ENCODE peak calls at places on chromosomes 12 and 14, in five cellular contexts. V is HCT116, L is K562, X is HepG2, D is H1. Y is an unnamed sample.
A peak's percentile ranks its signal among the peaks of the same experiment; 100 is the strongest.

GRCh38 chr14:92659765-92660561 is 88.5 kb downstream of the LGMN start:
- DNase-seq in V (no peak), L (no peak), X (no peak), D (no peak), Y (no peak)

GRCh38 chr12:65643171-65643570 is 181.1 kb upstream of the HMGA2 start:
- DNase-seq in V (no peak), L (no peak), X (no peak), D (no peak), Y (no peak)

GRCh38 chr14:83463500-83464098 is 1929.9 kb upstream of the SEL1L start:
- DNase-seq in V (no peak), L (peak; percentile 2), X (peak; percentile 12), D (peak; percentile 5), Y (no peak)

GRCh38 chr14:94548999-94549985 is 11.9 kb upstream of the SERPINA4 start:
- DNase-seq in V (peak; percentile 28), L (peak; percentile 46), X (peak; percentile 56), D (peak; percentile 80), Y (no peak)

GRCh38 chr12:112796067-112796466 is 4.5 kb downstream of the RPH3A start:
- DNase-seq in V (no peak), L (no peak), X (no peak), D (no peak), Y (no peak)

GRCh38 chr14:72962829-72963312 is 36.6 kb downstream of the DCAF4 start:
- DNase-seq in V (peak; percentile 92), L (peak; percentile 62), X (peak; percentile 48), D (peak; percentile 54), Y (no peak)

GRCh38 chr14:64235652-64236640 is 58.2 kb downstream of the ESR2 start:
- DNase-seq in V (no peak), L (no peak), X (no peak), D (no peak), Y (peak; percentile 93)

GRCh38 chr12:62692884-62693283 is 226.3 kb downstream of the MON2 start:
- DNase-seq in V (no peak), L (no peak), X (no peak), D (no peak), Y (no peak)

GRCh38 chr14:96512602-96513397 is 10.6 kb downstream of the PAPOLA start:
- DNase-seq in V (no peak), L (no peak), X (peak; percentile 35), D (no peak), Y (no peak)

GRCh38 chr12:106067606-106068205 is 71.0 kb downstream of the NUAK1 start:
- DNase-seq in V (no peak), L (no peak), X (no peak), D (no peak), Y (no peak)

GRCh38 chr14:77051101-77051500 is 22.6 kb upstream of the IRF2BPL start:
- DNase-seq in V (no peak), L (no peak), X (no peak), D (no peak), Y (no peak)

GRCh38 chr14:68683326-68683725 is 109.5 kb downstream of the ZFP36L1 start:
- DNase-seq in V (no peak), L (no peak), X (no peak), D (no peak), Y (no peak)

GRCh38 chr14:77593501-77593911 is 22.9 kb downstream of the SPTLC2 start:
- DNase-seq in V (no peak), L (no peak), X (no peak), D (no peak), Y (peak; percentile 52)

GRCh38 chr12:111451232-111451631 is 45.5 kb downstream of the SH2B3 start:
- DNase-seq in V (no peak), L (no peak), X (no peak), D (no peak), Y (no peak)

GRCh38 chr14:77869350-77869749 is 69.4 kb downstream of the ADCK1 start:
- DNase-seq in V (no peak), L (no peak), X (no peak), D (no peak), Y (no peak)

GRCh38 chr12:4954632-4955354 is 45.1 kb downstream of the KCNA1 start:
- DNase-seq in V (no peak), L (no peak), X (no peak), D (no peak), Y (no peak)

GRCh38 chr12:101877816-101878811 is 734 bp downstream of the DRAM1 start:
- DNase-seq in V (no peak), L (peak; percentile 32), X (peak; percentile 7), D (no peak), Y (no peak)

GRCh38 chr12:112798019-112798760 is 6.6 kb downstream of the RPH3A start:
- DNase-seq in V (no peak), L (no peak), X (no peak), D (no peak), Y (no peak)

GRCh38 chr14:36293824-36294223 is 26.6 kb downstream of the MBIP start:
- DNase-seq in V (no peak), L (no peak), X (peak; percentile 30), D (no peak), Y (no peak)

GRCh38 chr12:31736472-31736871 is 7.7 kb upstream of the AMN1 start:
- DNase-seq in V (no peak), L (no peak), X (no peak), D (no peak), Y (no peak)

GRCh38 chr12:113463746-113464743 is 7.6 kb downstream of the LHX5 start:
- DNase-seq in V (no peak), L (no peak), X (no peak), D (no peak), Y (no peak)

GRCh38 chr12:11106288-11106687 is 14.2 kb upstream of the TAS2R43 start:
- DNase-seq in V (no peak), L (no peak), X (no peak), D (no peak), Y (no peak)

GRCh38 chr12:104505095-104505819 is 48.5 kb downstream of the CHST11 start:
- DNase-seq in V (no peak), L (no peak), X (no peak), D (no peak), Y (peak; percentile 64)

DNA sequence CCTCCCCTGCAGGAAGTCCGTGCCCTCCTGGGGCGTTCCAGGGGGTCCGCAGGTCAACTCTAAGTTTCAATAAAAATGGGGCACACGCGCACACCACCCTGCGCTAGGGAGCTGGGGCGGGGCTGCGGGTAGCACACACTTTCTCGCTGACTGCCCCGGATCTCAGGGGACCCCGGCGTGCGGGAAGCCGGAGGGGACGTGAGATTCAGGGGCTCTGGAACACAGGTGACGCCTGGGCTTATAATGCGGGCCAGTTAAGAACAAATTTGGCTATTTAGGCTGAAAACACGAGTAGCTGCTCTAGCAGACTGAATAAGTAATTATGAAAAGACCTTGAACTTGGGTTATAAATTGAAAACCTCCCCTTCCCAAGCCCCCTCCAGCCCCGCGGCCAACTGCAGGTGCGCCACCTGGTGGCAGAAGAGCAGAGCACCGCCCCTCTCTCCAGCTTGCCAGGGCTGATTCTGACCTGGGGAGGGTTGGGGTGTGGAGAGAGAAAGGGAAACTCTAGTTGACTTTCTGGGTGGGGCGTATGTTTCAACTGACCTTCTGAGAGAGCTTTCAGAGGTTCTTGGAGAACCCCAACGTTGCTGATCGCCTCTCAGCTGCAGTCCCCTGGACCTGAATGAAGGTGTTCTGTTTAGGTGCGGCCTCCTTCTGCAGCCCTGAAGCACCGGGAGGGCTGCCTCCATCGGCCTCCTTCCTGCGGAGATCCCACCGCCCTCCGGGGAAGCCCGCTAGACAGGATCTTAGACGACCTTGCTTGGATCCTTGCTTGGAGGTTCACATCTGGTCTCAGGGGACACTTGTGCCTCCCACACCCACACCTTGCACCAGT is 118.4 kb upstream of the EVL start:
- DNase-seq in V (no peak), L (peak; percentile 72), X (no peak), D (no peak), Y (no peak)
- H3K4me3 ChIP-seq in V (no peak overlapping the region), L (no peak overlapping the region), X (no peak overlapping the region), D (peak overlapping the region; percentile 55), Y (peak overlapping the region; percentile 22)

GRCh38 chr14:22776215-22776614 is 9.7 kb downstream of the OXA1L start:
- DNase-seq in V (no peak), L (no peak), X (no peak), D (no peak), Y (no peak)

GRCh38 chr14:22786685-22787084 is 20.2 kb downstream of the OXA1L start:
- DNase-seq in V (no peak), L (no peak), X (no peak), D (no peak), Y (no peak)

GRCh38 chr14:22780105-22780679 is 13.7 kb downstream of the OXA1L start:
- DNase-seq in V (no peak), L (no peak), X (peak; percentile 59), D (no peak), Y (no peak)

GRCh38 chr14:22780941-22781605 is 14.6 kb downstream of the OXA1L start:
- DNase-seq in V (no peak), L (no peak), X (no peak), D (no peak), Y (no peak)

GRCh38 chr14:22781606-22782000 is 15.1 kb downstream of the OXA1L start:
- DNase-seq in V (no peak), L (no peak), X (no peak), D (no peak), Y (no peak)
- TF ChIP-seq SRF in V (no peak), L (no peak), X (no peak), D (no peak), Y (no peak)

DNA sequence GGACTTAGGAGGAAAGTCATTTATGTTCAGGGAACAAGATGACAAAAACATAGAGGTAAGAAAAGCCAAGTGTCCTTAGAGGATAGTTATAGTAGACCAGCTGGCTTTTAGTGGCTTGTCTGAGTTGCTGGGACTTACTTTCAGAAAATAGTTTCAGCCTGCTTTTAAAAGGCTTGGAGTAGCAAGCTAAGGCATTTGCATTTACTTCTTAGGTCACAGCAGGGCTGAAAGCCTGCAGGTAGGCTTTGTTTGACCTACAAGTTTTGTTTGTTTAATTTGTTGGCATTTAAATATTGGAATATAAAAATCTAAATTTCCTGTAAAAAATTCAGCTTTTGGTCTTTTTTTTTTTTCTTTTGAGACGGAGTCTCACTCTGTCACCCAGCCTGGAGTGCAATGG is 5.1 kb downstream of the ACSS3 start:
- DNase-seq in V (no peak), L (no peak), X (no peak), D (no peak), Y (no peak)
- H3K4me3 ChIP-seq in V (no peak overlapping the region), L (no peak overlapping the region), X (no peak overlapping the region), D (peak overlapping the region; percentile 34), Y (no peak overlapping the region)

GRCh38 chr12:47311011-47311410 is 231.3 kb upstream of the AMIGO2 start:
- DNase-seq in V (no peak), L (no peak), X (no peak), D (no peak), Y (no peak)

GRCh38 chr12:47308672-47309071 is 228.9 kb upstream of the AMIGO2 start:
- DNase-seq in V (no peak), L (no peak), X (no peak), D (no peak), Y (no peak)

GRCh38 chr12:47306130-47306529 is 226.4 kb upstream of the AMIGO2 start:
- DNase-seq in V (no peak), L (no peak), X (no peak), D (no peak), Y (no peak)

GRCh38 chr12:47305464-47305863 is 225.7 kb upstream of the AMIGO2 start:
- DNase-seq in V (no peak), L (no peak), X (no peak), D (no peak), Y (no peak)

GRCh38 chr12:47307680-47308399 is 228.1 kb upstream of the AMIGO2 start:
- DNase-seq in V (peak; percentile 49), L (peak; percentile 47), X (peak; percentile 43), D (peak; percentile 5), Y (peak; percentile 31)
- TF ChIP-seq SRF in V (no peak), L (no peak), X (no peak), D (no peak), Y (no peak)

GRCh38 chr14:33938131-33938949 is 12.5 kb downstream of the EGLN3 start:
- DNase-seq in V (peak; percentile 76), L (peak; percentile 68), X (peak; percentile 49), D (no peak), Y (peak; percentile 36)
- H3K4me3 ChIP-seq in V (peak overlapping the region; percentile 58), L (peak overlapping the region; percentile 15), X (peak overlapping the region; percentile 20), D (peak overlapping the region; percentile 47), Y (no peak overlapping the region)

Y was measured in GM12878.